ENCODE peak calls at places on chromosome 19, in nine cellular contexts. Q is psoas muscle, K is brain microvascular endothelial cell, D is left lung, J is fibroblast of mammary gland, X is Peyer's patch, Z is OCI-LY7, T is astrocyte, F is body of pancreas. G is an unnamed sample.

GRCh38 chr19:50854636-50855410 is at the start of gene KLK3:
- DNase-seq in Q (no peak), K (no peak), D (peak), J (no peak), X (no peak), Z (no peak), T (no peak), F (no peak), G (no peak)

GRCh38 chr19:53696951-53697350 is 65.2 kb downstream of the DPRX start:
- DNase-seq in Q (no peak), K (no peak), D (no peak), J (peak), X (no peak), Z (no peak), T (no peak), F (no peak), G (no peak)

GRCh38 chr19:11387154-11388034 is 3.3 kb upstream of the EPOR start:
- DNase-seq in Q (no peak), K (no peak), D (no peak), J (no peak), X (no peak), Z (peak), T (no peak), F (no peak), G (no peak)

GRCh38 chr19:33638167-33639033 is 16.6 kb downstream of the CHST8 start:
- DNase-seq in Q (no peak), K (no peak), D (no peak), J (no peak), X (no peak), Z (no peak), T (no peak), F (no peak), G (no peak)

GRCh38 chr19:41821003-41821735 is 23.3 kb downstream of the LYPD4 start:
- DNase-seq in Q (no peak), K (peak), D (no peak), J (peak), X (peak), Z (peak), T (no peak), F (peak), G (peak)

GRCh38 chr19:11626252-11626651 is 29.0 kb downstream of the ZNF627 start:
- DNase-seq in Q (no peak), K (no peak), D (no peak), J (no peak), X (no peak), Z (no peak), T (no peak), F (no peak), G (no peak)

GRCh38 chr19:12163841-12164240 is 945 bp downstream of the ZNF136 start:
- DNase-seq in Q (no peak), K (no peak), D (no peak), J (peak), X (no peak), Z (no peak), T (no peak), F (no peak), G (no peak)

GRCh38 chr19:40450664-40451063 is 6.5 kb upstream of the SERTAD3 start:
- DNase-seq in Q (no peak), K (no peak), D (no peak), J (no peak), X (no peak), Z (no peak), T (no peak), F (no peak), G (no peak)

GRCh38 chr19:29117926-29118325 is 95.0 kb downstream of the UQCRFS1 start:
- DNase-seq in Q (no peak), K (no peak), D (no peak), J (peak), X (no peak), Z (no peak), T (no peak), F (no peak), G (no peak)

GRCh38 chr19:13097331-13098258 is 5.1 kb downstream of the LYL1 start:
- DNase-seq in Q (peak), K (no peak), D (peak), J (no peak), X (peak), Z (no peak), T (no peak), F (no peak), G (no peak)

GRCh38 chr19:39499082-39499642 is 415 bp downstream of the DLL3 start:
- DNase-seq in Q (no peak), K (no peak), D (no peak), J (no peak), X (no peak), Z (peak), T (no peak), F (no peak), G (no peak)

GRCh38 chr19:53961523-53962345 is 1.0 kb upstream of the CACNG8 start:
- DNase-seq in Q (no peak), K (no peak), D (no peak), J (no peak), X (no peak), Z (no peak), T (no peak), F (no peak), G (no peak)

GRCh38 chr19:10111405-10111811 is at the start of gene P2RY11:
- DNase-seq in Q (no peak), K (no peak), D (peak), J (no peak), X (peak), Z (no peak), T (no peak), F (no peak), G (peak)

GRCh38 chr19:29841209-29841558 is 29.4 kb downstream of the CCNE1 start:
- DNase-seq in Q (no peak), K (peak), D (no peak), J (no peak), X (no peak), Z (no peak), T (no peak), F (no peak), G (no peak)

GRCh38 chr19:8528500-8528899 is 14.5 kb upstream of the ZNF414 start:
- DNase-seq in Q (no peak), K (no peak), D (no peak), J (no peak), X (no peak), Z (no peak), T (no peak), F (no peak), G (no peak)

GRCh38 chr19:51145926-51146493 is 3.9 kb downstream of the SIGLEC7 start:
- DNase-seq in Q (no peak), K (no peak), D (no peak), J (no peak), X (no peak), Z (no peak), T (no peak), F (no peak), G (no peak)

GRCh38 chr19:42086770-42087550 is 11.0 kb downstream of the ZNF574 start:
- DNase-seq in Q (no peak), K (no peak), D (no peak), J (no peak), X (no peak), Z (no peak), T (no peak), F (no peak), G (no peak)

GRCh38 chr19:54851353-54851752 is 1.1 kb downstream of the KIR3DL2 start:
- DNase-seq in Q (no peak), K (no peak), D (no peak), J (no peak), X (no peak), Z (no peak), T (no peak), F (no peak), G (no peak)

GRCh38 chr19:8305798-8306197 is 2.4 kb downstream of the CD320 start:
- DNase-seq in Q (no peak), K (no peak), D (peak), J (no peak), X (peak), Z (no peak), T (no peak), F (peak), G (no peak)

GRCh38 chr19:42048992-42049391 is 21.0 kb downstream of the GRIK5 start:
- DNase-seq in Q (no peak), K (no peak), D (no peak), J (no peak), X (no peak), Z (no peak), T (no peak), F (no peak), G (no peak)

GRCh38 chr19:45424191-45425058 is 708 bp upstream of the ERCC1 start:
- DNase-seq in Q (peak), K (peak), D (peak), J (peak), X (peak), Z (peak), T (peak), F (peak), G (peak)

GRCh38 chr19:29878973-29879654 is 62.9 kb upstream of the URI1 start:
- DNase-seq in Q (no peak), K (peak), D (no peak), J (peak), X (no peak), Z (peak), T (peak), F (no peak), G (no peak)

GRCh38 chr19:38319421-38320258 is at the start of gene KCNK6:
- DNase-seq in Q (peak), K (no peak), D (peak), J (peak), X (peak), Z (peak), T (peak), F (peak), G (peak)

GRCh38 chr19:38315657-38316476 is at the start of gene YIF1B:
- DNase-seq in Q (peak), K (peak), D (peak), J (peak), X (peak), Z (peak), T (peak), F (peak), G (peak)

GRCh38 chr19:38318595-38319142 is 976 bp upstream of the KCNK6 start:
- DNase-seq in Q (no peak), K (no peak), D (no peak), J (no peak), X (no peak), Z (no peak), T (no peak), F (no peak), G (no peak)

GRCh38 chr19:38317104-38317612 is 1.4 kb upstream of the YIF1B start:
- DNase-seq in Q (no peak), K (no peak), D (peak), J (no peak), X (peak), Z (no peak), T (no peak), F (no peak), G (no peak)

DNA sequence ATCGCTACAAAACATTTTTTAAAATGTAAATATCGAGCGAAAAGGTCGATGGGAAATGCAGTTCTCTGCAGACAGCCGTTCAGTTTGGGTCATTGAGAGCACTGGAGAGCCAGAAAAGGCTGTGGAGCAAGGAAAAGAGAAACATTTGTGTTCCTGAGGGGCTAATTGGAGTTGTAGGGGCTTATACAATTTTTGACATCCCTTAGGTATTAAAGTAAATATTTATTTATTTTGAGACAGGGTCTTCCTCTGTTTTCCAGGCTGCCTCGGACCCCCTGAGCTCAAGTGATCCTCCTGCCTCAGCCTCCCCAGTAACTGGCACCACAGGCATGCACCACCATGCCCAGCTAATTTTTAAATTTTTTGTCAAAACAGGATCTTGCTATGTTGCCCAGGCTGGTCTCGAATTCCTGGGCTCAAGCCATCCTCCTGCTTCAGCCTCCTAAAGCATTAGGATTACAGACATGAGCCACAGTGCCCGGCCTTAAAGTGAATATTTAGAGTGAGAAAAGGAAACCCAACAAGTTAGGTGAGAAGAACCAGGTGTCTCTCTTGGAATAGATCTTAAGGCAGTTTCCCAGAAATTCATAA is 825 bp upstream of the YIF1B start:
- DNase-seq in Q (no peak), K (no peak), D (no peak), J (no peak), X (no peak), Z (no peak), T (no peak), F (no peak), G (no peak)
- H3K4me3 ChIP-seq in Q (peak), K (peak), D (peak), J (peak), X (peak), Z (peak), T (peak), F (no peak), G (peak)

DNA sequence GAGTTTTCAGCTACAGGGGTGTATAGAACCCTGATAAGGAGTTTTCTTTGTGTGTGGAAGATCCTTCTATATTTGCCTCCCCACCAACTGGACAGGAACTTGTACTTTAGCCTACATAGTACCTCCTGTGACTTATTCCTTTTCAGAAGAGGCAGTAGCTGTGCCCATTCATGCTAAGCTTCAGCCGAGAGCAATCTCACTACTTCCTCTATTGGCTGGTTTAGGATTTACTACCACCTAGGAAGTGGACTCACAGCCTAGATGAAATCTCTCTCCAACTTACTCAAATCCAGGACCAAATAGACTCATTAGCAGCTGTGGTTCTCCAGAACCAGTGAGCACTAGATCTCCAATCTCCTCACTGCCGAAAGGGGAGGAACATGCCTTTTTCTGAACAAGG is 2.3 kb upstream of the REX1BD start:
- DNase-seq in Q (no peak), K (no peak), D (no peak), J (no peak), X (no peak), Z (peak), T (no peak), F (no peak), G (no peak)
- TF ChIP-seq CTCF in Q (no peak), K (no peak), D (no peak), J (no peak), X (no peak), Z (peak), T (no peak), F (no peak), G (peak)

GRCh38 chr19:2270157-2270571 is 11.8 kb downstream of the PEAK3 start:
- DNase-seq in Q (peak), K (no peak), D (peak), J (no peak), X (no peak), Z (peak), T (no peak), F (peak), G (no peak)

GRCh38 chr19:2266183-2266993 is 10.2 kb upstream of the JSRP1 start:
- DNase-seq in Q (peak), K (peak), D (peak), J (peak), X (peak), Z (peak), T (peak), F (peak), G (peak)

GRCh38 chr19:2269244-2270156 is 12.5 kb downstream of the PEAK3 start:
- DNase-seq in Q (peak), K (peak), D (peak), J (peak), X (peak), Z (peak), T (peak), F (peak), G (peak)

GRCh38 chr19:2268861-2269243 is 12.6 kb upstream of the JSRP1 start:
- DNase-seq in Q (no peak), K (no peak), D (peak), J (no peak), X (no peak), Z (no peak), T (no peak), F (no peak), G (no peak)

DNA sequence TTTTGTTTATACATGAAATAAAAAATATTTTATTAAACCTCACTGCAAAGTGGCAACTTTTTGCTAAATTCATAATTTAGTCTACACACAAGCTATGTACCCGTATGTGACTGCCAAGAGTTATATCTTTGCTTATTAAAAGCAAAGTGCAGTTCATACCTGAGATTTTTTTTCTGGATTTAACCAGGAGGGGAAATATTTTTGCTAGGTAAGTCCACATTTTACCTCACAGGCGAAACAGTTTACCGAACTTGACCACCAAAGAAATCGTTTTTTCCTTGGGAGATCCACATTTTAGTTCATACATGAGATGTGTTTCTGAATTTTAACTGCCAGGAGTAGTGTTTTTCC is 12.2 kb upstream of the JSRP1 start:
- DNase-seq in Q (no peak), K (no peak), D (no peak), J (no peak), X (no peak), Z (no peak), T (no peak), F (no peak), G (no peak)
- H3K4me3 ChIP-seq in Q (peak), K (peak), D (peak), J (no peak), X (peak), Z (peak), T (no peak), F (no peak), G (peak)

GRCh38 chr19:43563816-43564215 is 11.5 kb downstream of the XRCC1 start:
- DNase-seq in Q (no peak), K (no peak), D (no peak), J (no peak), X (no peak), Z (no peak), T (no peak), F (no peak), G (no peak)

GRCh38 chr19:43562698-43563241 is 12.6 kb downstream of the XRCC1 start:
- DNase-seq in Q (peak), K (peak), D (peak), J (peak), X (peak), Z (peak), T (peak), F (peak), G (peak)

GRCh38 chr19:43560687-43561086 is 14.6 kb downstream of the XRCC1 start:
- DNase-seq in Q (no peak), K (peak), D (peak), J (peak), X (no peak), Z (no peak), T (no peak), F (no peak), G (no peak)

GRCh38 chr19:43562211-43562697 is 13.1 kb downstream of the XRCC1 start:
- DNase-seq in Q (no peak), K (no peak), D (no peak), J (no peak), X (no peak), Z (no peak), T (no peak), F (no peak), G (no peak)

GRCh38 chr19:43561144-43561970 is 14.0 kb downstream of the XRCC1 start:
- DNase-seq in Q (no peak), K (no peak), D (no peak), J (no peak), X (no peak), Z (no peak), T (no peak), F (no peak), G (no peak)
- TF ChIP-seq CTCF in Q (no peak), K (no peak), D (no peak), J (no peak), X (no peak), Z (no peak), T (no peak), F (no peak), G (no peak)

GRCh38 chr19:16715613-16716012 is 4.0 kb upstream of the NWD1 start:
- DNase-seq in Q (no peak), K (no peak), D (no peak), J (no peak), X (no peak), Z (no peak), T (no peak), F (no peak), G (no peak)

GRCh38 chr19:16714702-16715294 is 4.8 kb upstream of the NWD1 start:
- DNase-seq in Q (peak), K (peak), D (peak), J (peak), X (peak), Z (peak), T (peak), F (peak), G (peak)
- H3K4me3 ChIP-seq in Q (no peak), K (no peak), D (no peak), J (no peak), X (no peak), Z (no peak), T (no peak), F (no peak), G (no peak)